ENCODE peak calls at places on chromosomes 13 and 19, in ten cellular contexts. B is heart left ventricle; G is EL; E is GM04503; C is stimulated activated CD4-positive, alpha-beta T cell treated with anti-CD3 and anti-CD28 coated beads, Interleukin-4, amount 100 ng/mL, for 24 hours; M is fibroblast of the conjunctiva; I is A172; L is NCI-H1417 treated with DMSO at 0.1 percent for 48 hours; R is fibroblast of the aortic adventitia; Y is stromal cell of bone marrow. T is an unnamed sample.

GRCh38 chr13:41696163-41697003 is 239.0 kb downstream of the RGCC start:
- DNase-seq in C (no peak), B (no peak), G (peak; percentile 90), I (peak; percentile 53), R (peak; percentile 97), L (no peak), Y (no peak), E (no peak), M (peak; percentile 75), T (peak; percentile 29)

GRCh38 chr19:1350861-1351260 is 32.8 kb upstream of the NDUFS7 start:
- DNase-seq in C (no peak), Y (no peak), R (no peak), L (no peak), I (no peak), E (no peak), G (no peak), M (no peak), B (no peak), T (no peak)

GRCh38 chr13:76148926-76149325 is 512.8 kb downstream of the LMO7 start:
- DNase-seq in R (peak; percentile 74), L (no peak), G (peak; percentile 87), M (peak; percentile 13), I (peak; percentile 2), B (no peak), C (no peak), Y (peak; percentile 77), E (peak; percentile 61), T (no peak)

GRCh38 chr13:85186646-85187045 is 612.6 kb downstream of the SLITRK6 start:
- DNase-seq in I (no peak), E (no peak), L (no peak), M (no peak), G (no peak), R (no peak), Y (no peak), C (no peak), B (no peak), T (no peak)

GRCh38 chr13:114076329-114076761 is 56.1 kb downstream of the RASA3 start:
- DNase-seq in Y (no peak), B (no peak), I (no peak), L (no peak), C (no peak), E (no peak), M (no peak), R (no peak), G (no peak), T (no peak)

GRCh38 chr13:77062097-77062496 is 35.1 kb upstream of the FBXL3 start:
- DNase-seq in M (no peak), Y (no peak), L (no peak), C (no peak), I (no peak), G (no peak), R (peak; percentile 33), B (no peak), E (no peak), T (no peak)

GRCh38 chr13:98730441-98730840 is 22.0 kb downstream of the SLC15A1 start:
- DNase-seq in L (no peak), B (no peak), I (no peak), M (no peak), C (no peak), E (no peak), R (no peak), Y (no peak), G (no peak), T (no peak)

GRCh38 chr19:44718441-44719261 is 19.7 kb downstream of the CEACAM16 start:
- DNase-seq in E (no peak), Y (no peak), B (peak; percentile 91), L (no peak), G (peak; percentile 63), R (peak; percentile 89), C (no peak), I (peak; percentile 75), M (no peak), T (peak; percentile 51)

GRCh38 chr19:3606690-3607289 is at the start of gene TBXA2R:
- DNase-seq in L (no peak), C (peak; percentile 64), E (no peak), Y (peak; percentile 46), B (peak; percentile 86), G (peak; percentile 76), I (peak; percentile 67), M (no peak), R (peak; percentile 60), T (peak; percentile 38)

GRCh38 chr19:4962085-4962619 is 6.8 kb upstream of the KDM4B start:
- DNase-seq in E (no peak), L (no peak), B (no peak), R (no peak), M (no peak), I (no peak), Y (no peak), G (no peak), C (no peak), T (no peak)

GRCh38 chr13:33606692-33607091 is 211.3 kb upstream of the RFC3 start:
- DNase-seq in Y (no peak), B (no peak), M (no peak), C (no peak), E (no peak), G (peak; percentile 12), L (no peak), R (no peak), I (no peak), T (peak; percentile 38)

GRCh38 chr13:19089315-19089714 is 92.3 kb downstream of the TUBA3C start:
- DNase-seq in E (no peak), R (no peak), M (no peak), B (no peak), Y (no peak), C (no peak), G (no peak), L (no peak), I (no peak), T (no peak)

GRCh38 chr13:94329277-94329676 is 150.2 kb downstream of the DCT start:
- DNase-seq in M (peak; percentile 44), B (no peak), I (no peak), L (no peak), Y (peak; percentile 30), G (no peak), E (no peak), R (peak; percentile 80), C (no peak), T (no peak)

GRCh38 chr19:35262101-35262761 is 6.5 kb upstream of the USF2 start:
- DNase-seq in L (no peak), Y (no peak), E (no peak), M (no peak), C (no peak), B (no peak), G (no peak), I (no peak), R (no peak), T (no peak)

T was measured in foreskin melanocyte.